ENCODE peak calls at places on chromosomes 13 and 19, in ten cellular contexts. Z is lower leg skin; P is stimulated activated CD4-positive, alpha-beta T cell treated with anti-CD3 and anti-CD28 coated beads, Interleukin-1b, Interleukin-23, amount 100 ng/mL, for 4 hours; D is GM23338; E is epithelial cell of esophagus; H is RPMI7951; S is fibroblast of mammary gland; Y is pulmonary artery endothelial cell; A is colonic mucosa; L is neuronal stem cell. G is an unnamed sample.

GRCh38 chr19:524062-524674 is 7.4 kb upstream of the CDC34 start:
- DNase-seq in S (peak; percentile 36), D (no peak), E (no peak), Z (no peak), Y (no peak), A (no peak), L (no peak), P (no peak), H (peak; percentile 59), G (no peak)

GRCh38 chr19:7349231-7349591 is 474 bp downstream of the ARHGEF18 start:
- DNase-seq in P (no peak), L (no peak), H (no peak), Y (no peak), A (no peak), D (no peak), E (no peak), Z (no peak), S (no peak), G (no peak)

GRCh38 chr19:55146648-55147218 is 2.3 kb downstream of the TNNT1 start:
- DNase-seq in D (peak; percentile 96), P (no peak), A (peak; percentile 38), E (peak; percentile 32), S (no peak), Y (no peak), H (peak; percentile 49), L (no peak), Z (no peak), G (no peak)

GRCh38 chr19:49890349-49891311 is 6.1 kb downstream of the IL4I1 start:
- DNase-seq in Y (no peak), Z (no peak), E (peak; percentile 72), D (peak; percentile 80), L (peak; percentile 54), H (peak; percentile 32), P (peak; percentile 67), A (peak; percentile 69), S (no peak), G (no peak)

GRCh38 chr13:31485651-31486051 is 253.7 kb upstream of the RXFP2 start:
- DNase-seq in E (peak; percentile 41), L (no peak), P (no peak), Z (no peak), A (no peak), Y (no peak), H (no peak), S (peak; percentile 57), D (no peak), G (no peak)

GRCh38 chr19:53865918-53866696 is 1.6 kb upstream of the MYADM start:
- DNase-seq in D (peak; percentile 85), Y (no peak), L (peak; percentile 79), S (peak; percentile 45), P (peak; percentile 42), H (peak; percentile 77), Z (peak; percentile 96), E (peak; percentile 54), A (peak; percentile 82), G (peak; percentile 79)

GRCh38 chr19:13995017-13995728 is 10.9 kb downstream of the RFX1 start:
- DNase-seq in L (no peak), D (no peak), A (no peak), Y (no peak), S (peak; percentile 77), H (peak; percentile 27), Z (no peak), P (no peak), E (no peak), G (no peak)

GRCh38 chr19:3310280-3310679 is 56.1 kb upstream of the NFIC start:
- DNase-seq in Y (no peak), H (no peak), D (no peak), P (no peak), Z (no peak), E (no peak), S (no peak), A (no peak), L (no peak), G (no peak)

GRCh38 chr13:89457977-89458376 is 1786.8 kb downstream of the SLITRK5 start:
- DNase-seq in A (no peak), Y (no peak), Z (no peak), S (peak; percentile 61), H (peak; percentile 27), E (peak; percentile 95), P (no peak), L (no peak), D (no peak), G (no peak)